ENCODE peak calls at places on chromosome 5, in four cellular contexts. M is CD8-positive, alpha-beta T cell; H is GM12878; F is sigmoid colon. J is an unnamed sample.

GRCh38 chr5:93062548-93062947 is 518.5 kb downstream of the NR2F1-AS1 start:
- DNase-seq in M (no peak), H (no peak), F (no peak), J (no peak)

GRCh38 chr5:87115839-87116364 is 151.8 kb upstream of the RASA1 start:
- DNase-seq in M (no peak), H (no peak), F (no peak), J (no peak)

GRCh38 chr5:115209279-115209678 is 39.6 kb upstream of the TRIM36 start:
- DNase-seq in F (no peak), M (no peak), H (peak), J (no peak)

GRCh38 chr5:81750308-81751008 is 439 bp downstream of the SSBP2 start:
- DNase-seq in F (no peak), H (no peak), M (no peak), J (no peak)

GRCh38 chr5:180069589-180070247 is 1.8 kb downstream of the RNF130 start:
- DNase-seq in H (no peak), F (no peak), M (no peak), J (peak)

GRCh38 chr5:90158131-90158530 is 251.4 kb downstream of the CETN3 start:
- DNase-seq in F (no peak), H (no peak), M (no peak), J (no peak)

GRCh38 chr5:111635151-111635945 is 121.6 kb downstream of the NREP start:
- DNase-seq in F (no peak), H (no peak), M (no peak), J (peak)

GRCh38 chr5:119470105-119470763 is 17.9 kb downstream of the HSD17B4 start:
- DNase-seq in H (peak), F (no peak), M (no peak), J (no peak)

GRCh38 chr5:61881821-61882220 is 424.2 kb upstream of the KIF2A start:
- DNase-seq in F (no peak), M (no peak), H (no peak), J (peak)

GRCh38 chr5:36606437-36607113 is at the start of gene SLC1A3:
- DNase-seq in H (peak), F (peak), M (no peak), J (peak)

GRCh38 chr5:36607114-36607561 is 732 bp downstream of the SLC1A3 start:
- DNase-seq in H (no peak), F (no peak), M (no peak), J (no peak)

GRCh38 chr5:36610629-36611028 is 4.2 kb downstream of the SLC1A3 start:
- DNase-seq in M (no peak), F (no peak), H (no peak), J (peak)

GRCh38 chr5:36606052-36606436 is 362 bp upstream of the SLC1A3 start:
- DNase-seq in M (no peak), F (no peak), H (no peak), J (no peak)

GRCh38 chr5:36607838-36608783 is 1.7 kb downstream of the SLC1A3 start:
- DNase-seq in F (no peak), H (no peak), M (no peak), J (no peak)
- H3K27ac ChIP-seq in F (no peak), H (no peak), M (no peak), J (peak)

DNA sequence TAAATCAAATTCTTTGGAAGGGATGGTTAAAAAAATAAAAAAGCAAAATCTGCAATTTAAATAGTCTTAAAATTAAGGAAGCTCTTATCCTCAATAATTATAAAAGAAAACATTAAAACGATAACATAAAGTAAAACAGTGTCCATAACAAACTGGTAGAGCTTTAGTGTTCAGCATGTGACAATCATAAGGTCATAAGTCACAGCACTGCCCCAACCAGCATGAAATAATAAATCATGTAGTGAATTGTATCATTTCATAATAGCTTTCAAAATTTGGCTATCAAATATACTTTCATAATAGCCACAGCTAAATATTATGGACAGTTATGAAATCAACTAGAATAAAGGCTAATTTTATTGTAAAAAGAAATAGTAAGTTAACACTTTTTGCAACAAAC is 10.0 kb downstream of the NR3C1 start:
- DNase-seq in H (no peak), M (no peak), F (no peak), J (no peak)
- H3K27ac ChIP-seq in H (peak), M (no peak), F (no peak), J (no peak)

GRCh38 chr5:133048993-133049725 is 2.7 kb upstream of the HSPA4 start:
- DNase-seq in M (no peak), H (no peak), F (no peak), J (no peak)
- H3K27ac ChIP-seq in M (no peak), H (no peak), F (peak), J (no peak)

GRCh38 chr5:134570365-134570758 is 44.9 kb downstream of the JADE2 start:
- DNase-seq in M (no peak), H (no peak), F (no peak), J (no peak)
- H3K27ac ChIP-seq in M (no peak), H (no peak), F (no peak), J (no peak)

GRCh38 chr5:36238896-36239295 is 2.8 kb downstream of the NADK2 start:
- DNase-seq in H (no peak), M (no peak), F (no peak), J (no peak)
- H3K27ac ChIP-seq in H (no peak), M (no peak), F (peak), J (no peak)

DNA sequence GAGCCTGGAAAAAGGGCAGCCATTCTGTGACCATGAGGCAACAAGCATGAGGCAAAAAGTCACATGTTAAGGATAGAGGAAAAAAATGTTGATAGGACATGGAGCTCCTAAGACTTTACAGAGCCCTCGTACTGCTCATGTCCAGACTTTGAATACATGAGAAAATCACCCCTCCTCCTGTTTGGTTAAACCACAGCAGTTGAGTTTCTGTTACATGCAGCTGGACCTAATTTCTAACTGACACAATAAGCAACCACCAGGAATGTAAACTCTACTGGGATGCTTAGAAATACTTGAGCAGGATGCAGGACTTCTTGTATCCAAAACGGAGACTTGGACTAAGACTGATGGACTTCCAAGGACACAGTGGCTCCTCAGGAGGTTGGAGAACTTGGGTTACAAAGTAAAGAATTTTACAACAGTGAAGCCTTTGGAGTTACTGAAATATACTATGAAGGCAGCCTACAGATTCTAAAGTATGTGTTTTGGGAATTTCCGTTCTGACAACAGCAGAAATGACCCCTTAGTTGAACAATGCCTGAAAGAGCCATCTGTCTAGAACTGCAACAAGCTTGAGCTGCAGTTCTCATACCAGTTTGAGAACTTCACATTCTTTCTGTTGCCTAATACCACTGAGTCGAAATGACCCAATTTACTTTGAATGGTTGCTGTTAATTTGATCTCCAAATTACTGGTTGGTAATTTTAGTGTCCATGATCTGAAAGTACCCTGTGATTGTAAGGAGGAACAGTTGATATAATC is 268.9 kb downstream of the PIK3R1 start:
- DNase-seq in M (no peak), H (no peak), F (no peak), J (no peak)
- H3K27ac ChIP-seq in M (no peak), H (no peak), F (no peak), J (no peak)

GRCh38 chr5:168734657-168735344 is 155.6 kb upstream of the PANK3 start:
- DNase-seq in H (no peak), F (peak), M (no peak), J (no peak)
- H3K27ac ChIP-seq in H (no peak), F (peak), M (no peak), J (no peak)